ENCODE peak calls at places on chromosomes 3 and 15, in five cellular contexts. N is HCT116, L is GM23248, A is neural progenitor cell, R is GM23338. V is an unnamed sample.

GRCh38 chr3:10365791-10366190 is 44.9 kb upstream of the SEC13 start:
- DNase-seq in N (no peak), L (no peak), A (no peak), R (no peak), V (no peak)

GRCh38 chr3:196666001-196666867 is 26.7 kb downstream of the NRROS start:
- DNase-seq in N (no peak), L (peak), A (peak), R (peak), V (no peak)

GRCh38 chr15:62847900-62848489 is 194.6 kb upstream of the TPM1 start:
- DNase-seq in N (peak), L (peak), A (peak), R (peak), V (peak)

GRCh38 chr15:63403254-63403945 is 21.8 kb upstream of the CA12 start:
- DNase-seq in N (no peak), L (peak), A (no peak), R (no peak), V (no peak)

GRCh38 chr3:66450389-66451022 is 50.3 kb downstream of the LRIG1 start:
- DNase-seq in N (no peak), L (peak), A (no peak), R (no peak), V (no peak)

GRCh38 chr3:49972656-49973055 is 32.7 kb downstream of the RBM6 start:
- DNase-seq in N (no peak), L (no peak), A (no peak), R (no peak), V (no peak)

GRCh38 chr3:59245879-59246501 is 196.2 kb upstream of the CFAP20DC start:
- DNase-seq in N (no peak), L (peak), A (peak), R (no peak), V (peak)

GRCh38 chr3:58535531-58536500 is 1.2 kb downstream of the ACOX2 start:
- DNase-seq in N (no peak), L (no peak), A (no peak), R (no peak), V (peak)

GRCh38 chr3:46112984-46113383 is 85.7 kb upstream of the XCR1 start:
- DNase-seq in N (no peak), L (no peak), A (no peak), R (no peak), V (no peak)

GRCh38 chr3:112802338-112802737 is 44.3 kb downstream of the CD200R1L start:
- DNase-seq in N (no peak), L (no peak), A (no peak), R (no peak), V (no peak)

GRCh38 chr3:112794622-112795172 is 52.0 kb downstream of the CD200R1L start:
- DNase-seq in N (no peak), L (no peak), A (no peak), R (no peak), V (peak)

GRCh38 chr3:112803472-112803871 is 43.2 kb downstream of the CD200R1L start:
- DNase-seq in N (no peak), L (no peak), A (no peak), R (no peak), V (no peak)

GRCh38 chr3:112799946-112800345 is 46.7 kb downstream of the CD200R1L start:
- DNase-seq in N (no peak), L (peak), A (no peak), R (no peak), V (no peak)
- TF ChIP-seq EZH2phosphoT487 in N (no peak), L (no peak), A (no peak), R (no peak), V (no peak)

GRCh38 chr3:25906132-25906906 is 116.4 kb downstream of the OXSM start:
- DNase-seq in N (no peak), L (no peak), A (no peak), R (peak), V (no peak)
- TF ChIP-seq EZH2 in N (no peak), L (no peak), A (no peak), R (no peak), V (no peak)

GRCh38 chr3:98331329-98331728 is 22.3 kb upstream of the OR5K4 start:
- DNase-seq in N (no peak), L (no peak), A (no peak), R (no peak), V (no peak)

GRCh38 chr3:98326494-98326893 is 27.2 kb upstream of the OR5K4 start:
- DNase-seq in N (no peak), L (no peak), A (no peak), R (peak), V (no peak)

GRCh38 chr3:98326945-98327344 is 26.7 kb upstream of the OR5K4 start:
- DNase-seq in N (no peak), L (no peak), A (no peak), R (peak), V (no peak)

GRCh38 chr3:98328933-98329332 is 24.7 kb upstream of the OR5K4 start:
- DNase-seq in N (no peak), L (no peak), A (no peak), R (peak), V (no peak)

DNA sequence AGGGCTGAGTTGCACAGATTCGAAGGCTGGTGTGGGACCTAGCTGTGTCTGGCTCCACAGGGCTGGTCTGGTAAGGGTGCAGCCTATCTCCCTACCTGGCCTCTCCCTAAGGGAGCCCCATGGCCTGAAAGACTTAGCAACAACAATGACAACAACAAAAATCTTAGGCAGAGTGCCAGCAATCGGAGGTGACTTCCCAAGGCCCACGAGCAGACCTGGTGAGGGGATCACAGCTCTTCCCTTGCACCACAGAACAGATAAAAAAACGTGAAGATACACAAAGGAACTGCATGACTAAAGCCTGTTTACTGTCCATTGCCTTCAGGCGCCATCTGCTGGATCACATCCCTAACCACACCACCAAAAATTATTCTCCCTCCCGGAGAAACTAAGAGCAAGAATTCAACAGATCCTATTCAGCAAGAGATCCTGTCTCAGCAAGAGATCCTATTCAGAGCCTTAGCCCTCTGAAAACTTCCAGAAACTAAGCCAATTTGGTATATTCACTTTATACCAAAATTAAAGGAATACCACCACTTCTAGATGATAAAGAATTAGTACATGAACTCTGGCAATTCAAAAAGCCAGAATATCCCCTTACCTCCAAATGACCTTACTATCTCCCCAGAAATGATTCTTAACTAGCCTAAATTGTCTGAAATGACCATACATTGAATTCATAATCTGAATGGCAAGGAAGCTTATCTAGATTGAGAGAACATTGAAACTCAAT is 24.1 kb upstream of the OR5K4 start:
- DNase-seq in N (peak), L (peak), A (peak), R (peak), V (peak)
- TF ChIP-seq EZH2phosphoT487 in N (no peak), L (no peak), A (no peak), R (no peak), V (no peak)

DNA sequence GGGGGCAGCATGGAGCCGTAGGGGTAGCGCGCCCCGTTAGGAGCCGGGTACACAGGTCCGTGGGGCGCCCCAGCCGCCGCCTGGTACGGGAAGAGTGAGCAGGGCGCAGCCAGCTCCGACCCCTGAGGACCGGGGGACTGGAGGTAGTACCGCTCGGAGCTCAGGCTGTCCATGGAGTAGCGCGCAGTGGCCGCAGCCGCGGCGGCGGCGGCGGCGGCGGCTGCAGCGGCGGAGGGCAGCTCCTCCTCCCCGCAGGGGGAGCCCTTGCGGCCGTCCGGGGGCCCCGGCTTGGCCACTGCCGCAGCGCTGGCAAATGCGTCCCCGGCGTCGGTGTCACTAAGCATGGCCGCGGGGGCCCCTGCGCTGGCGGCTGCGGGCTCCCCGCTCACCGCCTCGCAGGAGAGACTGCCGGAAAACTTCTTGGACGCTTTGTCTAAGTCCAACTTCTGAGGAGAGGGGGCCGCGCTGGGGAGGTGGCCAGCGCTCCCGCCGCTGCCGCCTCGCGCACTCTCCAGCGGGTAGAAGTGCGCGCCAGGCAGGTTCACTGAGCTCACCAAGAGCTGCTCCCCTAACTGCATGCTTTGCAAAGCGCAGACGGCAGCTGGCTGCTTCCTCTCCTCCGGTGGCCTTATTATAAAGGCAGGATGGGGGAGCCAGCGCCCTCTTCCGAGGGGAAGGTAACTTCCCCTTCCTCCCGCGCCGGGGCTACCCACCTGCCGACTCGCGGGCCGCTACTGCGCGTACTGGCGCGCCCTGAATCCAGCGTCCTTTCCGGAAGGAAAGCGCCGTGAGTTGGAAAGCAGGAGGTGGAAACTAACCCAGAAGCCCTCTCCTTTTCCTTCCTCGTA is at the start of gene EOMES:
- DNase-seq in N (peak), L (peak), A (peak), R (peak), V (peak)
- TF ChIP-seq EZH2 in N (no peak), L (no peak), A (no peak), R (no peak), V (no peak)

GRCh38 chr3:52218454-52218853 is 7.0 kb downstream of the TLR9 start:
- DNase-seq in N (no peak), L (no peak), A (no peak), R (no peak), V (no peak)
- TF ChIP-seq EZH2phosphoT487 in N (no peak), L (no peak), A (no peak), R (no peak), V (no peak)

DNA sequence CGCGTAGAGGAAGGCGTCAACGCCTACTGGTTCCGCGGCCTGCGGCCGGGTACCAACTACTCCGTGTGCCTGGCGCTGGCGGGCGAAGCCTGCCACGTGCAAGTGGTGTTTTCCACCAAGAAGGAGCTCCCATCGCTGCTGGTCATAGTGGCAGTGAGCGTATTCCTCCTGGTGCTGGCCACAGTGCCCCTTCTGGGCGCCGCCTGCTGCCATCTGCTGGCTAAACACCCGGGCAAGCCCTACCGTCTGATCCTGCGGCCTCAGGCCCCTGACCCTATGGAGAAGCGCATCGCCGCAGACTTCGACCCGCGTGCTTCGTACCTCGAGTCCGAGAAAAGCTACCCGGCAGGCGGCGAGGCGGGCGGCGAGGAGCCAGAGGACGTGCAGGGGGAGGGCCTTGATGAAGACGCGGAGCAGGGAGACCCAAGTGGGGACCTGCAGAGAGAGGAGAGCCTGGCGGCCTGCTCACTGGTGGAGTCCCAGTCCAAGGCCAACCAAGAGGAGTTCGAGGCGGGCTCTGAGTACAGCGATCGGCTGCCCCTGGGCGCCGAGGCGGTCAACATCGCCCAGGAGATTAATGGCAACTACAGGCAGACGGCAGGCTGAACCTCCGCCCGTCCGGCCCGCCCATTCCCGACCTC is 4.1 kb downstream of the ISLR2 start:
- DNase-seq in N (no peak), L (peak), A (peak), R (peak), V (peak)
- TF ChIP-seq EZH2 in N (no peak), L (no peak), A (peak), R (peak), V (peak)

GRCh38 chr15:43132830-43133428 is 457 bp upstream of the TMEM62 start:
- DNase-seq in N (no peak), L (no peak), A (peak), R (no peak), V (no peak)

GRCh38 chr15:43126358-43126757 is 7.0 kb upstream of the TMEM62 start:
- DNase-seq in N (no peak), L (no peak), A (no peak), R (no peak), V (no peak)

GRCh38 chr15:43133429-43134156 is at the start of gene TMEM62:
- DNase-seq in N (peak), L (peak), A (peak), R (peak), V (peak)

GRCh38 chr15:43125095-43125661 is 8.2 kb upstream of the TMEM62 start:
- DNase-seq in N (no peak), L (no peak), A (no peak), R (no peak), V (no peak)

GRCh38 chr15:43127752-43128151 is 5.6 kb upstream of the TMEM62 start:
- DNase-seq in N (no peak), L (no peak), A (no peak), R (no peak), V (peak)
- TF ChIP-seq EZH2phosphoT487 in N (no peak), L (no peak), A (no peak), R (no peak), V (no peak)

DNA sequence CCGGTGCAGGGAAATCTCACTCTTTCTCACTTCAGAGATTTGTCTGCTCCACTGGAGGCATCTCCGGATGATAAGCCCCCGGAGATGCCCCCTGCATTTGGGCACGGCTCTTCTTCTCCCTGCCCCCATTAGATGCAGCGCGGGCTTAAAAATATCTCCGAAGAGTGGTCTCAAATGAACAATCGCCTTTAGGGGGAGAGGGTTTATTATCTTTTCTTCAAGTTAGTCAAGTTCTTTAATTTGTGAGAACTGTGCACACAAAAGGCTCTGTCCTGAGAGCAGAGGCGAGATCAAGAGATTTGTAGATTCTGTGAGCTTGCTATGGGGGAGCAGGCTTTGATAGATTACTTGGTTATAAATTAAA is 645 bp upstream of the PRTG start:
- DNase-seq in N (no peak), L (no peak), A (no peak), R (no peak), V (no peak)
- TF ChIP-seq EZH2 in N (no peak), L (peak), A (no peak), R (peak), V (no peak)